ENCODE peak calls at places on chromosomes 13 and 19, in four cellular contexts. H, B, W and Z are unnamed samples.
A peak's percentile ranks its signal among the peaks of the same experiment; 100 is the strongest.

GRCh38 chr19:3670796-3671679 is 29.2 kb downstream of the PIP5K1C start:
- DNase-seq in H (peak; percentile 55), B (no peak), W (peak; percentile 86), Z (no peak)

GRCh38 chr13:95530178-95530577 is 22.3 kb upstream of the CLDN10 start:
- DNase-seq in H (no peak), B (no peak), W (peak; percentile 59), Z (no peak)

GRCh38 chr13:99907038-99907437 is 64.5 kb downstream of the ZIC5 start:
- DNase-seq in H (no peak), B (no peak), W (no peak), Z (no peak)

GRCh38 chr13:112705286-112705685 is 15.4 kb downstream of the ATP11A start:
- DNase-seq in H (no peak), B (no peak), W (no peak), Z (no peak)

GRCh38 chr13:51800456-51800855 is 3.5 kb downstream of the DHRS12 start:
- DNase-seq in H (no peak), B (no peak), W (no peak), Z (no peak)

GRCh38 chr19:43596842-43597461 is 557 bp downstream of the ZNF576 start:
- DNase-seq in H (no peak), B (no peak), W (peak; percentile 5), Z (no peak)

GRCh38 chr19:5880604-5881078 is 10.3 kb upstream of the FUT5 start:
- DNase-seq in H (no peak), B (no peak), W (peak; percentile 52), Z (peak; percentile 54)

GRCh38 chr13:109422163-109422562 is 364.2 kb downstream of the IRS2 start:
- DNase-seq in H (no peak), B (no peak), W (no peak), Z (no peak)

GRCh38 chr19:48591021-48591420 is 15.5 kb upstream of the SPACA4 start:
- DNase-seq in H (no peak), B (no peak), W (peak; percentile 23), Z (no peak)

GRCh38 chr13:108959254-108959653 is 329.8 kb downstream of the MYO16 start:
- DNase-seq in H (no peak), B (no peak), W (peak; percentile 35), Z (no peak)

GRCh38 chr13:29887651-29888050 is 37.2 kb upstream of the UBL3 start:
- DNase-seq in H (no peak), B (no peak), W (no peak), Z (no peak)